ENCODE peak calls at places on chromosomes 5 and 9, in eight cellular contexts. One of them, this sample, is unnamed.

GRCh38 chr9:90960941-90961340 is 159.3 kb downstream of the SYK start:
- DNase-seq in cardiac fibroblast: peak
- DNase-seq in fibroblast of lung: no peak
- DNase-seq in colonic mucosa: no peak
- DNase-seq in amniotic epithelial cell: peak
- DNase-seq in NCI-H774: no peak
- DNase-seq in GM23338: no peak
- DNase-seq in activated naive CD8-positive, alpha-beta T cell treated with anti-CD3 and anti-CD28 coated beads for 36 hours: no peak
- DNase-seq in this sample: no peak

GRCh38 chr5:154380263-154380662 is 65.5 kb upstream of the SAP30L start:
- DNase-seq in cardiac fibroblast: no peak
- DNase-seq in fibroblast of lung: no peak
- DNase-seq in colonic mucosa: no peak
- DNase-seq in amniotic epithelial cell: no peak
- DNase-seq in NCI-H774: no peak
- DNase-seq in GM23338: no peak
- DNase-seq in activated naive CD8-positive, alpha-beta T cell treated with anti-CD3 and anti-CD28 coated beads for 36 hours: no peak
- DNase-seq in this sample: no peak

GRCh38 chr5:133119233-133119711 is 67.5 kb downstream of the HSPA4 start:
- DNase-seq in cardiac fibroblast: no peak
- DNase-seq in fibroblast of lung: no peak
- DNase-seq in colonic mucosa: no peak
- DNase-seq in amniotic epithelial cell: no peak
- DNase-seq in NCI-H774: no peak
- DNase-seq in GM23338: no peak
- DNase-seq in activated naive CD8-positive, alpha-beta T cell treated with anti-CD3 and anti-CD28 coated beads for 36 hours: no peak
- DNase-seq in this sample: no peak

GRCh38 chr9:95696701-95697100 is 178.8 kb upstream of the ERCC6L2 start:
- DNase-seq in cardiac fibroblast: no peak
- DNase-seq in fibroblast of lung: no peak
- DNase-seq in colonic mucosa: peak
- DNase-seq in amniotic epithelial cell: no peak
- DNase-seq in NCI-H774: no peak
- DNase-seq in GM23338: no peak
- DNase-seq in activated naive CD8-positive, alpha-beta T cell treated with anti-CD3 and anti-CD28 coated beads for 36 hours: no peak
- DNase-seq in this sample: no peak

GRCh38 chr9:83620841-83621636 is 1.9 kb upstream of the IDNK start:
- DNase-seq in cardiac fibroblast: peak
- DNase-seq in fibroblast of lung: peak
- DNase-seq in colonic mucosa: peak
- DNase-seq in amniotic epithelial cell: peak
- DNase-seq in NCI-H774: peak
- DNase-seq in GM23338: peak
- DNase-seq in activated naive CD8-positive, alpha-beta T cell treated with anti-CD3 and anti-CD28 coated beads for 36 hours: peak
- DNase-seq in this sample: peak

GRCh38 chr9:76687861-76688374 is 76.3 kb upstream of the PCA3 start:
- DNase-seq in cardiac fibroblast: peak
- DNase-seq in fibroblast of lung: peak
- DNase-seq in colonic mucosa: no peak
- DNase-seq in amniotic epithelial cell: peak
- DNase-seq in NCI-H774: no peak
- DNase-seq in GM23338: no peak
- DNase-seq in activated naive CD8-positive, alpha-beta T cell treated with anti-CD3 and anti-CD28 coated beads for 36 hours: no peak
- DNase-seq in this sample: peak

GRCh38 chr5:64869419-64869818 is 100.7 kb downstream of the CWC27 start:
- DNase-seq in cardiac fibroblast: peak
- DNase-seq in fibroblast of lung: peak
- DNase-seq in colonic mucosa: no peak
- DNase-seq in amniotic epithelial cell: peak
- DNase-seq in NCI-H774: no peak
- DNase-seq in GM23338: peak
- DNase-seq in activated naive CD8-positive, alpha-beta T cell treated with anti-CD3 and anti-CD28 coated beads for 36 hours: no peak
- DNase-seq in this sample: no peak

GRCh38 chr9:27308691-27309390 is 11.9 kb upstream of the EQTN start:
- DNase-seq in cardiac fibroblast: no peak
- DNase-seq in fibroblast of lung: no peak
- DNase-seq in colonic mucosa: no peak
- DNase-seq in amniotic epithelial cell: no peak
- DNase-seq in NCI-H774: no peak
- DNase-seq in GM23338: peak
- DNase-seq in activated naive CD8-positive, alpha-beta T cell treated with anti-CD3 and anti-CD28 coated beads for 36 hours: no peak
- DNase-seq in this sample: no peak

GRCh38 chr9:7123743-7124142 is 366.0 kb downstream of the KDM4C start:
- DNase-seq in cardiac fibroblast: peak
- DNase-seq in fibroblast of lung: no peak
- DNase-seq in colonic mucosa: no peak
- DNase-seq in amniotic epithelial cell: no peak
- DNase-seq in NCI-H774: no peak
- DNase-seq in GM23338: no peak
- DNase-seq in activated naive CD8-positive, alpha-beta T cell treated with anti-CD3 and anti-CD28 coated beads for 36 hours: no peak
- DNase-seq in this sample: no peak

GRCh38 chr5:137282216-137282615 is 216.9 kb downstream of the SPOCK1 start:
- DNase-seq in cardiac fibroblast: peak
- DNase-seq in fibroblast of lung: no peak
- DNase-seq in colonic mucosa: no peak
- DNase-seq in amniotic epithelial cell: peak
- DNase-seq in NCI-H774: no peak
- DNase-seq in GM23338: no peak
- DNase-seq in activated naive CD8-positive, alpha-beta T cell treated with anti-CD3 and anti-CD28 coated beads for 36 hours: no peak
- DNase-seq in this sample: no peak

GRCh38 chr9:7088598-7088997 is 330.8 kb downstream of the KDM4C start:
- DNase-seq in cardiac fibroblast: no peak
- DNase-seq in fibroblast of lung: no peak
- DNase-seq in colonic mucosa: no peak
- DNase-seq in amniotic epithelial cell: no peak
- DNase-seq in NCI-H774: no peak
- DNase-seq in GM23338: no peak
- DNase-seq in activated naive CD8-positive, alpha-beta T cell treated with anti-CD3 and anti-CD28 coated beads for 36 hours: no peak
- DNase-seq in this sample: no peak

GRCh38 chr9:17627641-17628040 is 48.8 kb downstream of the SH3GL2 start:
- DNase-seq in cardiac fibroblast: no peak
- DNase-seq in fibroblast of lung: peak
- DNase-seq in colonic mucosa: no peak
- DNase-seq in amniotic epithelial cell: no peak
- DNase-seq in NCI-H774: peak
- DNase-seq in GM23338: no peak
- DNase-seq in activated naive CD8-positive, alpha-beta T cell treated with anti-CD3 and anti-CD28 coated beads for 36 hours: no peak
- DNase-seq in this sample: no peak

GRCh38 chr5:17743580-17744435 is 109.5 kb downstream of the TAF11L14 start:
- DNase-seq in cardiac fibroblast: peak
- DNase-seq in fibroblast of lung: peak
- DNase-seq in colonic mucosa: no peak
- DNase-seq in amniotic epithelial cell: peak
- DNase-seq in NCI-H774: no peak
- DNase-seq in GM23338: no peak
- DNase-seq in activated naive CD8-positive, alpha-beta T cell treated with anti-CD3 and anti-CD28 coated beads for 36 hours: no peak
- DNase-seq in this sample: no peak

GRCh38 chr5:54895816-54896341 is 89.5 kb downstream of the ESM1 start:
- DNase-seq in cardiac fibroblast: peak
- DNase-seq in fibroblast of lung: peak
- DNase-seq in colonic mucosa: no peak
- DNase-seq in amniotic epithelial cell: peak
- DNase-seq in NCI-H774: peak
- DNase-seq in GM23338: peak
- DNase-seq in activated naive CD8-positive, alpha-beta T cell treated with anti-CD3 and anti-CD28 coated beads for 36 hours: no peak
- DNase-seq in this sample: no peak

GRCh38 chr5:14726066-14726838 is 61.7 kb downstream of the OTULIN start:
- DNase-seq in cardiac fibroblast: peak
- DNase-seq in fibroblast of lung: peak
- DNase-seq in colonic mucosa: no peak
- DNase-seq in amniotic epithelial cell: peak
- DNase-seq in NCI-H774: no peak
- DNase-seq in GM23338: no peak
- DNase-seq in activated naive CD8-positive, alpha-beta T cell treated with anti-CD3 and anti-CD28 coated beads for 36 hours: no peak
- DNase-seq in this sample: no peak

GRCh38 chr5:94524841-94525697 is 93.3 kb downstream of the KIAA0825 start:
- DNase-seq in cardiac fibroblast: peak
- DNase-seq in fibroblast of lung: peak
- DNase-seq in colonic mucosa: no peak
- DNase-seq in amniotic epithelial cell: peak
- DNase-seq in NCI-H774: peak
- DNase-seq in GM23338: peak
- DNase-seq in activated naive CD8-positive, alpha-beta T cell treated with anti-CD3 and anti-CD28 coated beads for 36 hours: no peak
- DNase-seq in this sample: peak

GRCh38 chr5:173326501-173326960 is 1.7 kb downstream of the STC2 start:
- DNase-seq in cardiac fibroblast: peak
- DNase-seq in fibroblast of lung: peak
- DNase-seq in colonic mucosa: no peak
- DNase-seq in amniotic epithelial cell: peak
- DNase-seq in NCI-H774: no peak
- DNase-seq in GM23338: no peak
- DNase-seq in activated naive CD8-positive, alpha-beta T cell treated with anti-CD3 and anti-CD28 coated beads for 36 hours: peak
- DNase-seq in this sample: no peak

GRCh38 chr5:117760114-117760513 is 1185.5 kb upstream of the SEMA6A start:
- DNase-seq in cardiac fibroblast: no peak
- DNase-seq in fibroblast of lung: no peak
- DNase-seq in colonic mucosa: no peak
- DNase-seq in amniotic epithelial cell: peak
- DNase-seq in NCI-H774: no peak
- DNase-seq in GM23338: no peak
- DNase-seq in activated naive CD8-positive, alpha-beta T cell treated with anti-CD3 and anti-CD28 coated beads for 36 hours: no peak
- DNase-seq in this sample: no peak

GRCh38 chr5:115452791-115453190 is 91.8 kb downstream of the FEM1C start:
- DNase-seq in cardiac fibroblast: peak
- DNase-seq in fibroblast of lung: no peak
- DNase-seq in colonic mucosa: no peak
- DNase-seq in amniotic epithelial cell: no peak
- DNase-seq in NCI-H774: no peak
- DNase-seq in GM23338: no peak
- DNase-seq in activated naive CD8-positive, alpha-beta T cell treated with anti-CD3 and anti-CD28 coated beads for 36 hours: no peak
- DNase-seq in this sample: no peak

GRCh38 chr5:87888139-87888538 is 380.5 kb downstream of the TMEM161B start:
- DNase-seq in cardiac fibroblast: no peak
- DNase-seq in fibroblast of lung: no peak
- DNase-seq in colonic mucosa: no peak
- DNase-seq in amniotic epithelial cell: no peak
- DNase-seq in NCI-H774: no peak
- DNase-seq in GM23338: no peak
- DNase-seq in activated naive CD8-positive, alpha-beta T cell treated with anti-CD3 and anti-CD28 coated beads for 36 hours: no peak
- DNase-seq in this sample: no peak

GRCh38 chr9:93656426-93657222 is 80.2 kb downstream of the PHF2 start:
- DNase-seq in cardiac fibroblast: no peak
- DNase-seq in fibroblast of lung: no peak
- DNase-seq in colonic mucosa: no peak
- DNase-seq in amniotic epithelial cell: no peak
- DNase-seq in NCI-H774: no peak
- DNase-seq in GM23338: no peak
- DNase-seq in activated naive CD8-positive, alpha-beta T cell treated with anti-CD3 and anti-CD28 coated beads for 36 hours: no peak
- DNase-seq in this sample: no peak

GRCh38 chr5:40557486-40557885 is 122.2 kb upstream of the PTGER4 start:
- DNase-seq in cardiac fibroblast: no peak
- DNase-seq in fibroblast of lung: no peak
- DNase-seq in colonic mucosa: no peak
- DNase-seq in amniotic epithelial cell: no peak
- DNase-seq in NCI-H774: no peak
- DNase-seq in GM23338: no peak
- DNase-seq in activated naive CD8-positive, alpha-beta T cell treated with anti-CD3 and anti-CD28 coated beads for 36 hours: no peak
- DNase-seq in this sample: no peak

GRCh38 chr9:38282756-38283155 is 109.7 kb upstream of the ALDH1B1 start:
- DNase-seq in cardiac fibroblast: no peak
- DNase-seq in fibroblast of lung: no peak
- DNase-seq in colonic mucosa: no peak
- DNase-seq in amniotic epithelial cell: no peak
- DNase-seq in NCI-H774: no peak
- DNase-seq in GM23338: no peak
- DNase-seq in activated naive CD8-positive, alpha-beta T cell treated with anti-CD3 and anti-CD28 coated beads for 36 hours: no peak
- DNase-seq in this sample: no peak

GRCh38 chr5:55633574-55634203 is 78.4 kb downstream of the SLC38A9 start:
- DNase-seq in cardiac fibroblast: peak
- DNase-seq in fibroblast of lung: no peak
- DNase-seq in colonic mucosa: peak
- DNase-seq in amniotic epithelial cell: no peak
- DNase-seq in NCI-H774: peak
- DNase-seq in GM23338: no peak
- DNase-seq in activated naive CD8-positive, alpha-beta T cell treated with anti-CD3 and anti-CD28 coated beads for 36 hours: no peak
- DNase-seq in this sample: no peak

GRCh38 chr5:133406632-133407276 is 205.6 kb downstream of the FSTL4 start:
- DNase-seq in cardiac fibroblast: no peak
- DNase-seq in fibroblast of lung: no peak
- DNase-seq in colonic mucosa: no peak
- DNase-seq in amniotic epithelial cell: no peak
- DNase-seq in NCI-H774: no peak
- DNase-seq in GM23338: no peak
- DNase-seq in activated naive CD8-positive, alpha-beta T cell treated with anti-CD3 and anti-CD28 coated beads for 36 hours: no peak
- DNase-seq in this sample: no peak

This sample was measured in activated CD4-positive, alpha-beta T cell treated with anti-CD3 and anti-CD28 coated beads for 48 hours.